ENCODE peak calls at places on chromosomes 13 and 19, in ten cellular contexts. One of them, this sample, is unnamed.

GRCh38 chr13:101567841-101568240 is 115.4 kb downstream of the ITGBL1 start:
- DNase-seq in anterior cingulate cortex: no peak
- DNase-seq in stimulated activated naive CD4-positive, alpha-beta T cell: no peak
- DNase-seq in effector memory CD8-positive, alpha-beta T cell: no peak
- DNase-seq in kidney: no peak
- DNase-seq in neural crest cell: no peak
- DNase-seq in stimulated activated CD8-positive, alpha-beta memory T cell treated with anti-CD3 and anti-CD28 coated beads, Interleukin-4, amount 100 ng/mL, for 4 hours: no peak
- DNase-seq in heart left ventricle: no peak
- DNase-seq in left ventricle myocardium superior: no peak
- DNase-seq in NCI-H187: no peak
- DNase-seq in this sample: no peak

GRCh38 chr19:44792286-44792685 is 14.6 kb downstream of the CBLC start:
- DNase-seq in anterior cingulate cortex: no peak
- DNase-seq in stimulated activated naive CD4-positive, alpha-beta T cell: no peak
- DNase-seq in effector memory CD8-positive, alpha-beta T cell: no peak
- DNase-seq in kidney: no peak
- DNase-seq in neural crest cell: no peak
- DNase-seq in stimulated activated CD8-positive, alpha-beta memory T cell treated with anti-CD3 and anti-CD28 coated beads, Interleukin-4, amount 100 ng/mL, for 4 hours: no peak
- DNase-seq in heart left ventricle: no peak
- DNase-seq in left ventricle myocardium superior: no peak
- DNase-seq in NCI-H187: no peak
- DNase-seq in this sample: no peak

GRCh38 chr13:75812751-75813181 is 176.6 kb downstream of the LMO7 start:
- DNase-seq in anterior cingulate cortex: no peak
- DNase-seq in stimulated activated naive CD4-positive, alpha-beta T cell: no peak
- DNase-seq in effector memory CD8-positive, alpha-beta T cell: no peak
- DNase-seq in kidney: no peak
- DNase-seq in neural crest cell: no peak
- DNase-seq in stimulated activated CD8-positive, alpha-beta memory T cell treated with anti-CD3 and anti-CD28 coated beads, Interleukin-4, amount 100 ng/mL, for 4 hours: no peak
- DNase-seq in heart left ventricle: no peak
- DNase-seq in left ventricle myocardium superior: no peak
- DNase-seq in NCI-H187: no peak
- DNase-seq in this sample: no peak

GRCh38 chr19:17107546-17108452 is 32.2 kb downstream of the MYO9B start:
- DNase-seq in anterior cingulate cortex: peak
- DNase-seq in stimulated activated naive CD4-positive, alpha-beta T cell: no peak
- DNase-seq in effector memory CD8-positive, alpha-beta T cell: no peak
- DNase-seq in kidney: peak
- DNase-seq in neural crest cell: no peak
- DNase-seq in stimulated activated CD8-positive, alpha-beta memory T cell treated with anti-CD3 and anti-CD28 coated beads, Interleukin-4, amount 100 ng/mL, for 4 hours: no peak
- DNase-seq in heart left ventricle: peak
- DNase-seq in left ventricle myocardium superior: peak
- DNase-seq in NCI-H187: no peak
- DNase-seq in this sample: no peak

GRCh38 chr13:30907167-30907761 is 1.2 kb downstream of the MEDAG start:
- DNase-seq in anterior cingulate cortex: no peak
- DNase-seq in stimulated activated naive CD4-positive, alpha-beta T cell: no peak
- DNase-seq in effector memory CD8-positive, alpha-beta T cell: no peak
- DNase-seq in kidney: no peak
- DNase-seq in neural crest cell: no peak
- DNase-seq in stimulated activated CD8-positive, alpha-beta memory T cell treated with anti-CD3 and anti-CD28 coated beads, Interleukin-4, amount 100 ng/mL, for 4 hours: no peak
- DNase-seq in heart left ventricle: no peak
- DNase-seq in left ventricle myocardium superior: no peak
- DNase-seq in NCI-H187: no peak
- DNase-seq in this sample: no peak

GRCh38 chr19:44846455-44847143 is 502 bp downstream of the NECTIN2 start:
- DNase-seq in anterior cingulate cortex: no peak
- DNase-seq in stimulated activated naive CD4-positive, alpha-beta T cell: no peak
- DNase-seq in effector memory CD8-positive, alpha-beta T cell: no peak
- DNase-seq in kidney: peak
- DNase-seq in neural crest cell: peak
- DNase-seq in stimulated activated CD8-positive, alpha-beta memory T cell treated with anti-CD3 and anti-CD28 coated beads, Interleukin-4, amount 100 ng/mL, for 4 hours: no peak
- DNase-seq in heart left ventricle: peak
- DNase-seq in left ventricle myocardium superior: peak
- DNase-seq in NCI-H187: no peak
- DNase-seq in this sample: no peak

GRCh38 chr19:34430738-34431625 is 2.8 kb downstream of the UBA2 start:
- DNase-seq in anterior cingulate cortex: no peak
- DNase-seq in stimulated activated naive CD4-positive, alpha-beta T cell: peak
- DNase-seq in effector memory CD8-positive, alpha-beta T cell: peak
- DNase-seq in kidney: no peak
- DNase-seq in neural crest cell: no peak
- DNase-seq in stimulated activated CD8-positive, alpha-beta memory T cell treated with anti-CD3 and anti-CD28 coated beads, Interleukin-4, amount 100 ng/mL, for 4 hours: peak
- DNase-seq in heart left ventricle: no peak
- DNase-seq in left ventricle myocardium superior: no peak
- DNase-seq in NCI-H187: no peak
- DNase-seq in this sample: peak

GRCh38 chr19:42140125-42140754 is 8.0 kb upstream of the POU2F2 start:
- DNase-seq in anterior cingulate cortex: no peak
- DNase-seq in stimulated activated naive CD4-positive, alpha-beta T cell: no peak
- DNase-seq in effector memory CD8-positive, alpha-beta T cell: no peak
- DNase-seq in kidney: peak
- DNase-seq in neural crest cell: peak
- DNase-seq in stimulated activated CD8-positive, alpha-beta memory T cell treated with anti-CD3 and anti-CD28 coated beads, Interleukin-4, amount 100 ng/mL, for 4 hours: no peak
- DNase-seq in heart left ventricle: peak
- DNase-seq in left ventricle myocardium superior: peak
- DNase-seq in NCI-H187: no peak
- DNase-seq in this sample: no peak

GRCh38 chr13:46369506-46370268 is 17.4 kb downstream of the RUBCNL start:
- DNase-seq in anterior cingulate cortex: no peak
- DNase-seq in stimulated activated naive CD4-positive, alpha-beta T cell: no peak
- DNase-seq in effector memory CD8-positive, alpha-beta T cell: no peak
- DNase-seq in kidney: no peak
- DNase-seq in neural crest cell: no peak
- DNase-seq in stimulated activated CD8-positive, alpha-beta memory T cell treated with anti-CD3 and anti-CD28 coated beads, Interleukin-4, amount 100 ng/mL, for 4 hours: no peak
- DNase-seq in heart left ventricle: no peak
- DNase-seq in left ventricle myocardium superior: no peak
- DNase-seq in NCI-H187: no peak
- DNase-seq in this sample: no peak

GRCh38 chr13:106153876-106154275 is 381.6 kb downstream of the EFNB2 start:
- DNase-seq in anterior cingulate cortex: no peak
- DNase-seq in stimulated activated naive CD4-positive, alpha-beta T cell: no peak
- DNase-seq in effector memory CD8-positive, alpha-beta T cell: no peak
- DNase-seq in kidney: no peak
- DNase-seq in neural crest cell: no peak
- DNase-seq in stimulated activated CD8-positive, alpha-beta memory T cell treated with anti-CD3 and anti-CD28 coated beads, Interleukin-4, amount 100 ng/mL, for 4 hours: no peak
- DNase-seq in heart left ventricle: no peak
- DNase-seq in left ventricle myocardium superior: no peak
- DNase-seq in NCI-H187: no peak
- DNase-seq in this sample: no peak

GRCh38 chr19:51639916-51640315 is 6.7 kb downstream of the SIGLEC14 start:
- DNase-seq in anterior cingulate cortex: no peak
- DNase-seq in stimulated activated naive CD4-positive, alpha-beta T cell: no peak
- DNase-seq in effector memory CD8-positive, alpha-beta T cell: no peak
- DNase-seq in kidney: no peak
- DNase-seq in neural crest cell: no peak
- DNase-seq in stimulated activated CD8-positive, alpha-beta memory T cell treated with anti-CD3 and anti-CD28 coated beads, Interleukin-4, amount 100 ng/mL, for 4 hours: no peak
- DNase-seq in heart left ventricle: no peak
- DNase-seq in left ventricle myocardium superior: no peak
- DNase-seq in NCI-H187: no peak
- DNase-seq in this sample: no peak

GRCh38 chr13:40518481-40518882 is 148.0 kb downstream of the FOXO1 start:
- DNase-seq in anterior cingulate cortex: no peak
- DNase-seq in stimulated activated naive CD4-positive, alpha-beta T cell: no peak
- DNase-seq in effector memory CD8-positive, alpha-beta T cell: peak
- DNase-seq in kidney: no peak
- DNase-seq in neural crest cell: no peak
- DNase-seq in stimulated activated CD8-positive, alpha-beta memory T cell treated with anti-CD3 and anti-CD28 coated beads, Interleukin-4, amount 100 ng/mL, for 4 hours: peak
- DNase-seq in heart left ventricle: no peak
- DNase-seq in left ventricle myocardium superior: no peak
- DNase-seq in NCI-H187: no peak
- DNase-seq in this sample: no peak

GRCh38 chr13:90272356-90272755 is 1075.1 kb upstream of the MIR17HG start:
- DNase-seq in anterior cingulate cortex: no peak
- DNase-seq in stimulated activated naive CD4-positive, alpha-beta T cell: no peak
- DNase-seq in effector memory CD8-positive, alpha-beta T cell: no peak
- DNase-seq in kidney: no peak
- DNase-seq in neural crest cell: no peak
- DNase-seq in stimulated activated CD8-positive, alpha-beta memory T cell treated with anti-CD3 and anti-CD28 coated beads, Interleukin-4, amount 100 ng/mL, for 4 hours: no peak
- DNase-seq in heart left ventricle: no peak
- DNase-seq in left ventricle myocardium superior: no peak
- DNase-seq in NCI-H187: no peak
- DNase-seq in this sample: no peak

GRCh38 chr19:13029893-13030292 is 34.6 kb downstream of the NFIX start:
- DNase-seq in anterior cingulate cortex: peak
- DNase-seq in stimulated activated naive CD4-positive, alpha-beta T cell: no peak
- DNase-seq in effector memory CD8-positive, alpha-beta T cell: no peak
- DNase-seq in kidney: no peak
- DNase-seq in neural crest cell: no peak
- DNase-seq in stimulated activated CD8-positive, alpha-beta memory T cell treated with anti-CD3 and anti-CD28 coated beads, Interleukin-4, amount 100 ng/mL, for 4 hours: no peak
- DNase-seq in heart left ventricle: no peak
- DNase-seq in left ventricle myocardium superior: peak
- DNase-seq in NCI-H187: no peak
- DNase-seq in this sample: no peak

GRCh38 chr13:35157143-35157755 is 215.2 kb downstream of the NBEA start:
- DNase-seq in anterior cingulate cortex: no peak
- DNase-seq in stimulated activated naive CD4-positive, alpha-beta T cell: no peak
- DNase-seq in effector memory CD8-positive, alpha-beta T cell: no peak
- DNase-seq in kidney: no peak
- DNase-seq in neural crest cell: peak
- DNase-seq in stimulated activated CD8-positive, alpha-beta memory T cell treated with anti-CD3 and anti-CD28 coated beads, Interleukin-4, amount 100 ng/mL, for 4 hours: no peak
- DNase-seq in heart left ventricle: peak
- DNase-seq in left ventricle myocardium superior: no peak
- DNase-seq in NCI-H187: no peak
- DNase-seq in this sample: no peak

GRCh38 chr13:24178847-24179845 is 18.6 kb downstream of the SPATA13 start:
- DNase-seq in anterior cingulate cortex: no peak
- DNase-seq in stimulated activated naive CD4-positive, alpha-beta T cell: no peak
- DNase-seq in effector memory CD8-positive, alpha-beta T cell: no peak
- DNase-seq in kidney: no peak
- DNase-seq in neural crest cell: no peak
- DNase-seq in stimulated activated CD8-positive, alpha-beta memory T cell treated with anti-CD3 and anti-CD28 coated beads, Interleukin-4, amount 100 ng/mL, for 4 hours: no peak
- DNase-seq in heart left ventricle: no peak
- DNase-seq in left ventricle myocardium superior: no peak
- DNase-seq in NCI-H187: no peak
- DNase-seq in this sample: peak

GRCh38 chr19:4624733-4625362 is 14.5 kb upstream of the TNFAIP8L1 start:
- DNase-seq in anterior cingulate cortex: no peak
- DNase-seq in stimulated activated naive CD4-positive, alpha-beta T cell: no peak
- DNase-seq in effector memory CD8-positive, alpha-beta T cell: no peak
- DNase-seq in kidney: no peak
- DNase-seq in neural crest cell: no peak
- DNase-seq in stimulated activated CD8-positive, alpha-beta memory T cell treated with anti-CD3 and anti-CD28 coated beads, Interleukin-4, amount 100 ng/mL, for 4 hours: no peak
- DNase-seq in heart left ventricle: no peak
- DNase-seq in left ventricle myocardium superior: peak
- DNase-seq in NCI-H187: no peak
- DNase-seq in this sample: no peak

This sample was measured in NCI-H524 treated with DMSO at 0.1 percent for 48 hours.